ENCODE peak calls at places on chromosomes 6 and 20, in four cellular contexts. One of them, this sample, is unnamed.

GRCh38 chr20:34377072-34377847 is 14.2 kb downstream of the ITCH start:
- DNase-seq in keratinocyte: no peak
- DNase-seq in astrocyte of the spinal cord: no peak
- DNase-seq in dorsolateral prefrontal cortex: no peak
- DNase-seq in this sample: no peak

GRCh38 chr20:35604444-35604750 is 11.2 kb upstream of the SPAG4 start:
- DNase-seq in dorsolateral prefrontal cortex: no peak
- DNase-seq in astrocyte of the spinal cord: no peak
- DNase-seq in keratinocyte: no peak
- DNase-seq in this sample: no peak

GRCh38 chr20:38536310-38536709 is 44.7 kb upstream of the ADIG start:
- DNase-seq in keratinocyte: peak
- DNase-seq in dorsolateral prefrontal cortex: no peak
- DNase-seq in astrocyte of the spinal cord: peak
- DNase-seq in this sample: no peak

GRCh38 chr6:17276766-17277165 is 4.4 kb upstream of the RBM24 start:
- DNase-seq in dorsolateral prefrontal cortex: no peak
- DNase-seq in astrocyte of the spinal cord: peak
- DNase-seq in keratinocyte: no peak
- DNase-seq in this sample: no peak

GRCh38 chr20:21520702-21521595 is 7.1 kb upstream of the NKX2-2 start:
- DNase-seq in dorsolateral prefrontal cortex: no peak
- DNase-seq in astrocyte of the spinal cord: no peak
- DNase-seq in keratinocyte: no peak
- DNase-seq in this sample: no peak

GRCh38 chr20:56527521-56527920 is 3.0 kb downstream of the FAM209A start:
- DNase-seq in dorsolateral prefrontal cortex: no peak
- DNase-seq in astrocyte of the spinal cord: no peak
- DNase-seq in keratinocyte: no peak
- DNase-seq in this sample: no peak

GRCh38 chr20:58567437-58567836 is 52.2 kb upstream of the APCDD1L start:
- DNase-seq in dorsolateral prefrontal cortex: no peak
- DNase-seq in keratinocyte: no peak
- DNase-seq in astrocyte of the spinal cord: no peak
- DNase-seq in this sample: no peak

GRCh38 chr20:1474817-1475603 is 8.4 kb upstream of the NSFL1C start:
- DNase-seq in keratinocyte: peak
- DNase-seq in astrocyte of the spinal cord: no peak
- DNase-seq in dorsolateral prefrontal cortex: no peak
- DNase-seq in this sample: no peak

GRCh38 chr6:81380718-81381338 is 371.7 kb downstream of the TENT5A start:
- DNase-seq in dorsolateral prefrontal cortex: no peak
- DNase-seq in keratinocyte: no peak
- DNase-seq in astrocyte of the spinal cord: no peak
- DNase-seq in this sample: no peak

GRCh38 chr6:102485480-102485879 is 1092.0 kb downstream of the GRIK2 start:
- DNase-seq in astrocyte of the spinal cord: no peak
- DNase-seq in dorsolateral prefrontal cortex: no peak
- DNase-seq in keratinocyte: no peak
- DNase-seq in this sample: no peak

GRCh38 chr6:118319890-118320289 is 228.2 kb upstream of the PLN start:
- DNase-seq in keratinocyte: no peak
- DNase-seq in astrocyte of the spinal cord: no peak
- DNase-seq in dorsolateral prefrontal cortex: no peak
- DNase-seq in this sample: no peak

GRCh38 chr6:89295981-89296380 is 19.1 kb downstream of the GABRR2 start:
- DNase-seq in keratinocyte: no peak
- DNase-seq in dorsolateral prefrontal cortex: no peak
- DNase-seq in astrocyte of the spinal cord: no peak
- DNase-seq in this sample: peak

GRCh38 chr6:10386260-10386659 is 28.6 kb downstream of the TFAP2A start:
- DNase-seq in dorsolateral prefrontal cortex: no peak
- DNase-seq in keratinocyte: no peak
- DNase-seq in astrocyte of the spinal cord: no peak
- DNase-seq in this sample: no peak

GRCh38 chr6:72720464-72720863 is 98.6 kb downstream of the KCNQ5 start:
- DNase-seq in keratinocyte: no peak
- DNase-seq in astrocyte of the spinal cord: no peak
- DNase-seq in dorsolateral prefrontal cortex: no peak
- DNase-seq in this sample: no peak

GRCh38 chr20:16415079-16415478 is 158.2 kb downstream of the KIF16B start:
- DNase-seq in dorsolateral prefrontal cortex: no peak
- DNase-seq in astrocyte of the spinal cord: no peak
- DNase-seq in keratinocyte: no peak
- DNase-seq in this sample: no peak

GRCh38 chr6:145147559-145147958 is 587.8 kb downstream of the EPM2A start:
- DNase-seq in keratinocyte: no peak
- DNase-seq in astrocyte of the spinal cord: peak
- DNase-seq in dorsolateral prefrontal cortex: no peak
- DNase-seq in this sample: no peak

GRCh38 chr6:142155091-142155490 is 8.0 kb downstream of the VTA1 start:
- DNase-seq in dorsolateral prefrontal cortex: no peak
- DNase-seq in astrocyte of the spinal cord: no peak
- DNase-seq in keratinocyte: no peak
- DNase-seq in this sample: no peak

GRCh38 chr6:36683145-36683655 is 4.7 kb downstream of the CDKN1A start:
- DNase-seq in dorsolateral prefrontal cortex: no peak
- DNase-seq in astrocyte of the spinal cord: no peak
- DNase-seq in keratinocyte: no peak
- DNase-seq in this sample: no peak

GRCh38 chr6:139250296-139251274 is 41.2 kb downstream of the TXLNB start:
- DNase-seq in dorsolateral prefrontal cortex: no peak
- DNase-seq in keratinocyte: peak
- DNase-seq in astrocyte of the spinal cord: peak
- DNase-seq in this sample: peak

GRCh38 chr20:39070484-39071231 is 108.5 kb downstream of the DHX35 start:
- DNase-seq in dorsolateral prefrontal cortex: no peak
- DNase-seq in keratinocyte: peak
- DNase-seq in astrocyte of the spinal cord: peak
- DNase-seq in this sample: no peak

GRCh38 chr6:14795451-14795850 is 450.4 kb upstream of the JARID2 start:
- DNase-seq in astrocyte of the spinal cord: no peak
- DNase-seq in keratinocyte: no peak
- DNase-seq in dorsolateral prefrontal cortex: no peak
- DNase-seq in this sample: no peak

GRCh38 chr6:149560736-149561135 is 5.4 kb upstream of the GINM1 start:
- DNase-seq in astrocyte of the spinal cord: no peak
- DNase-seq in keratinocyte: no peak
- DNase-seq in dorsolateral prefrontal cortex: no peak
- DNase-seq in this sample: no peak

GRCh38 chr6:71481021-71481420 is 192.4 kb downstream of the OGFRL1 start:
- DNase-seq in astrocyte of the spinal cord: no peak
- DNase-seq in keratinocyte: no peak
- DNase-seq in dorsolateral prefrontal cortex: no peak
- DNase-seq in this sample: no peak

GRCh38 chr6:97215157-97215769 is 67.8 kb downstream of the MMS22L start:
- DNase-seq in dorsolateral prefrontal cortex: peak
- DNase-seq in astrocyte of the spinal cord: peak
- DNase-seq in keratinocyte: no peak
- DNase-seq in this sample: no peak
- TF ChIP-seq CTCF in dorsolateral prefrontal cortex: peak
- TF ChIP-seq CTCF in astrocyte of the spinal cord: peak
- TF ChIP-seq CTCF in keratinocyte: peak
- TF ChIP-seq CTCF in this sample: no peak

DNA sequence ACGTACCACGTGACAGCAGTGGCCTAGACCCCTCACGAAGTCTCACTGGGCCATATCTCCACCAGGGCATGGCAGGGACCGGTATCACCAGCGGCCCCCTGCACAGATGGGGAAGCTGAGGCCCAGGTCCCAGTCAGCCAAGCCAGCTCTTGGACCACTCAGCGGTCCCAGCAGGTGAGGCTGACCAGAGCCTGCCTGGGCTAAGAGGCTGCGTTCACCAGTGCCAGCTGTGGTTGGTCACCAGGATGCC is 2.6 kb upstream of the MRGBP start:
- DNase-seq in astrocyte of the spinal cord: no peak
- DNase-seq in dorsolateral prefrontal cortex: peak
- DNase-seq in keratinocyte: no peak
- DNase-seq in this sample: peak
- H3K4me3 ChIP-seq in astrocyte of the spinal cord: peak
- H3K4me3 ChIP-seq in dorsolateral prefrontal cortex: peak
- H3K4me3 ChIP-seq in keratinocyte: no peak
- H3K4me3 ChIP-seq in this sample: no peak

GRCh38 chr6:43951063-43951755 is 176.0 kb downstream of the MRPL14 start:
- DNase-seq in astrocyte of the spinal cord: no peak
- DNase-seq in keratinocyte: no peak
- DNase-seq in dorsolateral prefrontal cortex: no peak
- DNase-seq in this sample: peak
- TF ChIP-seq CTCF in astrocyte of the spinal cord: peak
- TF ChIP-seq CTCF in keratinocyte: peak
- TF ChIP-seq CTCF in dorsolateral prefrontal cortex: no peak
- TF ChIP-seq CTCF in this sample: no peak

DNA sequence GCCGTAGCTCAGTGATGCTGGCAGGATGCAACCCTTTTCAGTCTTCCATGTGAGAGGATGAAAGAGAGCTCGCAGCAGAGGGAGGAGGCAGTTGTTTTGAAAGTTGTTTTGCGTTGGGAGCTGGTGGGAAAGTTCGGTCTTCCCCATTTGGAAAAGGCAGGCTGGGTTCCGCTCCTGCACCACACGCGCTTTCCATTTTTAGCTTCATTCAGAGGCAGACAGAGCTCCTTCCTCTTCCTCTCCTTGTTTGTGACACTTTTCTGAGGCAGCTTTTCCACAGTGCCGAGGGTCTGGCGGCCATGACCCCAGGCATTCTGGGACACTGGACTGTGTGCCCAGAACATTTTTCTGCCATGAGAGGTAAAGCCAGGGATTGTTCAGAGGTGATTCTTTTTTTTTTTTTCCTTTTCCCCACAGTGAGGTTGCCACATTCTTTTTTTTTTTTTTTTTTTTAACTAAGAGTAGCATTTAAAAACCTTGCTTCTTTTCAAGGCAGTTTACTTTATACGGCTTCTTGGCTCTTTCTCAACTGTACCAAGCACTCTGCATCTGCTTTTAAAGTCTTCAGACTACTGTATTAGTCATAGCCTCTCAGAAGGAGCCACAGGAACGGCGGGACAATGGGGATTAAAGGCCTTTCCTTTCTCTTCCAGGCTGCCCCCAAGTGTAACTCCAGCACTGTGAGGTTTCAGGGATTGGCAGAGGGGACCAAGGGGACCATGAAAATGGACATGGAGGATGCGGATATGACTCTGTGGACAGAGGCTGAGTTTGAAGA is 1.6 kb downstream of the PRDM1 start:
- DNase-seq in dorsolateral prefrontal cortex: no peak
- DNase-seq in astrocyte of the spinal cord: peak
- DNase-seq in keratinocyte: no peak
- DNase-seq in this sample: no peak
- H3K4me3 ChIP-seq in dorsolateral prefrontal cortex: peak
- H3K4me3 ChIP-seq in astrocyte of the spinal cord: peak
- H3K4me3 ChIP-seq in keratinocyte: peak
- H3K4me3 ChIP-seq in this sample: no peak

GRCh38 chr20:46438156-46438750 is 31.8 kb upstream of the ELMO2 start:
- DNase-seq in keratinocyte: no peak
- DNase-seq in dorsolateral prefrontal cortex: no peak
- DNase-seq in astrocyte of the spinal cord: peak
- DNase-seq in this sample: no peak
- TF ChIP-seq CTCF in keratinocyte: peak
- TF ChIP-seq CTCF in dorsolateral prefrontal cortex: peak
- TF ChIP-seq CTCF in astrocyte of the spinal cord: peak
- TF ChIP-seq CTCF in this sample: no peak

DNA sequence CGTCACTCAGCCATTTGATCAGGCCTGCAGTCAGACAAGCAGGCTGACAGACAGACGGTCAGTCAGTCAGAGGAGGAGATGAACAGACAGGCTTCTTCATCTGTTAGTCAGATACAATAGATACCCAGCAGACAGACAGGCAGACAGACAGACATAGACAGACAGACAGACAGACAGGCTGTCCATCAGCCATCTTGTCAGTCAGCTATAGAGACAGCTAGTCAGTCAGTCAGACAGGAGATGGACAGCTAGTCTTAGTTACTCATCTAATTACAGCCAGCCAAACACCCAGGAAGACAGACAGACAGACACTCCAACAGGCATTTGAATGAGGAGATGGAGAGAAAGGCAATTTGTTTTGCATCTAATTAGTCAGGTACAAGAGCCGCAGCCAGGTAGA is 36.4 kb downstream of the KCNB1 start:
- DNase-seq in dorsolateral prefrontal cortex: no peak
- DNase-seq in astrocyte of the spinal cord: no peak
- DNase-seq in keratinocyte: no peak
- DNase-seq in this sample: no peak
- H3K4me3 ChIP-seq in dorsolateral prefrontal cortex: no peak
- H3K4me3 ChIP-seq in astrocyte of the spinal cord: no peak
- H3K4me3 ChIP-seq in keratinocyte: no peak
- H3K4me3 ChIP-seq in this sample: no peak

GRCh38 chr6:130754786-130755367 is 72.3 kb upstream of the SMLR1 start:
- DNase-seq in dorsolateral prefrontal cortex: no peak
- DNase-seq in keratinocyte: no peak
- DNase-seq in astrocyte of the spinal cord: no peak
- DNase-seq in this sample: no peak

GRCh38 chr6:130752292-130752691 is 74.9 kb upstream of the SMLR1 start:
- DNase-seq in dorsolateral prefrontal cortex: no peak
- DNase-seq in astrocyte of the spinal cord: no peak
- DNase-seq in keratinocyte: no peak
- DNase-seq in this sample: no peak

GRCh38 chr6:130744601-130745382 is 82.4 kb upstream of the SMLR1 start:
- DNase-seq in keratinocyte: no peak
- DNase-seq in dorsolateral prefrontal cortex: no peak
- DNase-seq in astrocyte of the spinal cord: no peak
- DNase-seq in this sample: no peak

DNA sequence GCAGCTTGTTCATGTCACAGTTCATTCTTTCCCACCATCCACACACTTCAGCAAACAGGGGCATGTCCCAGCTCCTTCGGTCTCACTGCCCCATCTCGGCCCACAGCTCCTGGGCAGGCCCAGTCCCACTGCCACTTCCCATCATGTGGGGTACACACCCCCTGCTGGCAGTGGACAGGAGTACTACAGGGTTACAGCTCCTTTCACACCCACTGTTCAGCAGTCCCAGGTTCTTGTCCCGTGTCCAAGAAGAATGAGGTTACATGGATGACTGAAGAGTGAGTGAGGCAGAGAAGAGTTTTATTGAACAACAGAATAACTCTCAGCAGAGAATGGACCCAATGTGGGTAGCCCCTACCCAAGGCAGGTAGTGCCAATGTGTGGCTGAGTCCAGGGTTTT is 77.8 kb upstream of the SMLR1 start:
- DNase-seq in astrocyte of the spinal cord: no peak
- DNase-seq in keratinocyte: no peak
- DNase-seq in dorsolateral prefrontal cortex: no peak
- DNase-seq in this sample: no peak
- TF ChIP-seq CTCF in astrocyte of the spinal cord: no peak
- TF ChIP-seq CTCF in keratinocyte: peak
- TF ChIP-seq CTCF in dorsolateral prefrontal cortex: no peak
- TF ChIP-seq CTCF in this sample: no peak

This sample was measured in lower leg skin.